ENCODE peak calls at places on chromosomes 5 and 9, in ten cellular contexts. A, P, N, W, R, F, J, I, S and G are unnamed samples.

GRCh38 chr9:108837530-108837929 is 18.3 kb downstream of the ACTL7B start:
- DNase-seq in A (no peak), P (no peak), N (no peak), W (no peak), R (no peak), F (no peak), J (no peak), I (no peak), S (no peak), G (no peak)

GRCh38 chr9:91188719-91189590 is 172.8 kb downstream of the AUH start:
- DNase-seq in A (no peak), P (peak), N (no peak), W (no peak), R (no peak), F (no peak), J (peak), I (no peak), S (no peak), G (peak)

GRCh38 chr5:67552773-67553172 is 356.2 kb upstream of the CD180 start:
- DNase-seq in A (no peak), P (no peak), N (no peak), W (no peak), R (no peak), F (no peak), J (no peak), I (no peak), S (no peak), G (no peak)

GRCh38 chr9:112050544-112051475 is 124.3 kb downstream of the SUSD1 start:
- DNase-seq in A (no peak), P (no peak), N (peak), W (peak), R (peak), F (no peak), J (no peak), I (peak), S (no peak), G (no peak)

GRCh38 chr5:140319833-140320232 is 16.9 kb upstream of the PFDN1 start:
- DNase-seq in A (no peak), P (no peak), N (no peak), W (no peak), R (no peak), F (no peak), J (no peak), I (no peak), S (no peak), G (peak)

GRCh38 chr9:88660611-88661010 is 125.6 kb downstream of the NXNL2 start:
- DNase-seq in A (no peak), P (no peak), N (no peak), W (no peak), R (no peak), F (no peak), J (no peak), I (peak), S (peak), G (no peak)

GRCh38 chr5:103502651-103503050 is 59.9 kb downstream of the NUDT12 start:
- DNase-seq in A (no peak), P (no peak), N (no peak), W (no peak), R (no peak), F (no peak), J (no peak), I (no peak), S (no peak), G (no peak)

GRCh38 chr9:88583901-88584596 is 49.1 kb downstream of the NXNL2 start:
- DNase-seq in A (no peak), P (no peak), N (no peak), W (peak), R (peak), F (no peak), J (no peak), I (no peak), S (no peak), G (peak)

GRCh38 chr5:71666321-71666720 is 52.8 kb upstream of the CARTPT start:
- DNase-seq in A (no peak), P (no peak), N (no peak), W (no peak), R (no peak), F (no peak), J (no peak), I (no peak), S (no peak), G (no peak)

GRCh38 chr5:132753135-132753987 is 6.1 kb downstream of the CCNI2 start:
- DNase-seq in A (no peak), P (no peak), N (no peak), W (no peak), R (no peak), F (peak), J (peak), I (peak), S (peak), G (no peak)

GRCh38 chr9:18463991-18464390 is 10.0 kb upstream of the ADAMTSL1 start:
- DNase-seq in A (no peak), P (no peak), N (no peak), W (no peak), R (no peak), F (no peak), J (no peak), I (no peak), S (no peak), G (no peak)

GRCh38 chr5:11494340-11494739 is 409.9 kb downstream of the CTNND2 start:
- DNase-seq in A (no peak), P (no peak), N (no peak), W (peak), R (no peak), F (no peak), J (no peak), I (no peak), S (no peak), G (no peak)

GRCh38 chr5:40391642-40392041 is 288.1 kb upstream of the PTGER4 start:
- DNase-seq in A (no peak), P (no peak), N (no peak), W (no peak), R (no peak), F (no peak), J (no peak), I (no peak), S (no peak), G (no peak)

GRCh38 chr5:16456103-16456832 is 9.3 kb downstream of the ZNF622 start:
- DNase-seq in A (no peak), P (no peak), N (peak), W (peak), R (peak), F (no peak), J (no peak), I (peak), S (peak), G (no peak)

GRCh38 chr5:31408814-31409213 is 123.1 kb downstream of the DROSHA start:
- DNase-seq in A (no peak), P (no peak), N (no peak), W (peak), R (peak), F (no peak), J (no peak), I (no peak), S (no peak), G (no peak)

GRCh38 chr5:16666861-16667481 is 50.2 kb upstream of the RETREG1 start:
- DNase-seq in A (no peak), P (no peak), N (no peak), W (peak), R (no peak), F (peak), J (peak), I (no peak), S (no peak), G (no peak)

GRCh38 chr5:17216974-17217325 is 481 bp upstream of the BASP1 start:
- DNase-seq in A (no peak), P (peak), N (no peak), W (peak), R (no peak), F (peak), J (peak), I (peak), S (no peak), G (peak)

GRCh38 chr9:135887585-135888050 is 19.7 kb downstream of the CAMSAP1 start:
- DNase-seq in A (no peak), P (no peak), N (no peak), W (no peak), R (no peak), F (no peak), J (no peak), I (no peak), S (no peak), G (no peak)

GRCh38 chr5:105952875-105953274 is 1717.9 kb downstream of the EFNA5 start:
- DNase-seq in A (no peak), P (no peak), N (no peak), W (no peak), R (no peak), F (no peak), J (no peak), I (no peak), S (no peak), G (no peak)

GRCh38 chr5:28748446-28748845 is 1710.1 kb upstream of the CDH9 start:
- DNase-seq in A (no peak), P (no peak), N (no peak), W (peak), R (no peak), F (no peak), J (no peak), I (no peak), S (no peak), G (no peak)

GRCh38 chr5:150469718-150470470 is 20.4 kb upstream of the RPS14 start:
- DNase-seq in A (no peak), P (no peak), N (no peak), W (peak), R (peak), F (no peak), J (no peak), I (peak), S (no peak), G (no peak)

GRCh38 chr5:121090822-121091221 is 626.7 kb downstream of the PRR16 start:
- DNase-seq in A (no peak), P (no peak), N (no peak), W (no peak), R (no peak), F (no peak), J (no peak), I (no peak), S (no peak), G (no peak)

GRCh38 chr5:68587181-68587580 is 371.6 kb downstream of the PIK3R1 start:
- DNase-seq in A (no peak), P (no peak), N (no peak), W (no peak), R (peak), F (no peak), J (no peak), I (no peak), S (no peak), G (no peak)

GRCh38 chr9:74458832-74459231 is 38.3 kb upstream of the RORB start:
- DNase-seq in A (no peak), P (no peak), N (no peak), W (no peak), R (no peak), F (no peak), J (no peak), I (no peak), S (no peak), G (no peak)

GRCh38 chr9:21837501-21837900 is 35.1 kb downstream of the MTAP start:
- DNase-seq in A (no peak), P (no peak), N (no peak), W (no peak), R (no peak), F (no peak), J (no peak), I (no peak), S (no peak), G (no peak)

GRCh38 chr5:67147768-67148167 is 48.8 kb downstream of the CD180 start:
- DNase-seq in A (no peak), P (no peak), N (no peak), W (peak), R (no peak), F (no peak), J (no peak), I (no peak), S (no peak), G (no peak)

GRCh38 chr5:159099049-159099760 is 511 bp downstream of the EBF1 start:
- DNase-seq in A (no peak), P (no peak), N (peak), W (peak), R (no peak), F (no peak), J (peak), I (peak), S (peak), G (no peak)

GRCh38 chr9:69867081-69867814 is 46.6 kb downstream of the CFAP95 start:
- DNase-seq in A (no peak), P (no peak), N (no peak), W (peak), R (no peak), F (no peak), J (no peak), I (no peak), S (no peak), G (no peak)

GRCh38 chr9:16352791-16353401 is 517.6 kb downstream of the BNC2 start:
- DNase-seq in A (no peak), P (no peak), N (no peak), W (no peak), R (no peak), F (no peak), J (no peak), I (no peak), S (no peak), G (no peak)

GRCh38 chr5:99900302-99900811 is 634.8 kb upstream of the FAM174A start:
- DNase-seq in A (no peak), P (no peak), N (no peak), W (peak), R (no peak), F (no peak), J (no peak), I (peak), S (no peak), G (no peak)

GRCh38 chr5:654071-654778 is 38.9 kb downstream of the TPPP start:
- DNase-seq in A (no peak), P (no peak), N (no peak), W (no peak), R (no peak), F (no peak), J (no peak), I (no peak), S (no peak), G (no peak)

DNA sequence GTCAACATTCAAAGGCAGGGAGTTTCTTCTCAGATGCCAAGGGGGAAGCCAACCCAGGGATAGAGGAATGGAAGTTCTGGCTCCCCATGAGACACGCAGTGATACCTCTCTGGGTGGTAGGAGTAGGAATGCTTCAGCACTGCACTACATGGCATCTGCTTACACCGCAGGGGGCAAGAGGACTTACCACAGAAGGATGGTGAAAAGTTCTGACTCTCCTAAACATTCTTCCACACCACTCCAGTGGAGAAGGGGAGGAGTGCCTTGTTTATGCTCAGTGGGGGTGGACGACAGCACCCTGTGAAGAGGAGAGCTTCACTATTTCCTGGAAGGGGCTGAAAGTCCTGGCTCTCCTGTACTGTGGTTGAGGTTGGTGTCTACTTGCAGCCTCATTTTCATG is 1011.3 kb upstream of the WWC1 start:
- DNase-seq in A (no peak), P (no peak), N (no peak), W (no peak), R (no peak), F (no peak), J (no peak), I (no peak), S (no peak), G (no peak)
- TF ChIP-seq CTCF in A (no peak), P (no peak), N (no peak), W (no peak), R (no peak), F (no peak), J (no peak), I (no peak), S (no peak), G (no peak)

GRCh38 chr5:94575196-94575595 is 43.2 kb downstream of the KIAA0825 start:
- DNase-seq in A (no peak), P (no peak), N (no peak), W (no peak), R (no peak), F (no peak), J (no peak), I (no peak), S (no peak), G (no peak)
- H3K4me3 ChIP-seq in A (no peak), P (no peak), N (no peak), W (no peak), R (no peak), F (no peak), J (no peak), I (no peak), S (no peak), G (no peak)

DNA sequence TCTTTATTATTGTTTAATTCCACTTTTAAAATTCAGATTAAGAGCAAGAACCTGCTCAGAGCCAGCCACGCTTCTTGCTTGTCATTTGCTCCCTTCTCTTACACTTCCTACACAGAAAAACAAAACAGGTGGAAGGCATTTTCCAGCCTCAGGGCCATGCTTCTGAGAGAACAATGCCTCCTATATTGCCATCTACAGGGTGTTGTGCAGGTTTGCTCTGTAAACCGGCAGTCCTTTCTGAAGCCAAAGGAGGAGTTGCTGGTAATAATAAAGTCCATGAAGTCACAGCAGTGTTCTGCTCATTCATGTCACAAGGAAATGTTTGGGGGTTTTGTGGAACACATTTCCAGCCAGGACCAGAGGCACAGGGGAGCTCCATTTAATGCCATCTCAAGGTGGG is 16.1 kb upstream of the PRLR start:
- DNase-seq in A (no peak), P (no peak), N (no peak), W (no peak), R (no peak), F (no peak), J (no peak), I (no peak), S (no peak), G (no peak)
- TF ChIP-seq CTCF in A (no peak), P (no peak), N (no peak), W (no peak), R (no peak), F (no peak), J (peak), I (no peak), S (no peak), G (no peak)

GRCh38 chr5:95734916-95735315 is 3.8 kb downstream of the RHOBTB3 start:
- DNase-seq in A (no peak), P (no peak), N (no peak), W (peak), R (no peak), F (no peak), J (no peak), I (no peak), S (no peak), G (no peak)
- H3K4me3 ChIP-seq in A (peak), P (no peak), N (peak), W (peak), R (peak), F (peak), J (no peak), I (no peak), S (no peak), G (peak)

GRCh38 chr5:172939561-172939960 is 19.7 kb upstream of the RPL26L1 start:
- DNase-seq in A (no peak), P (no peak), N (peak), W (no peak), R (no peak), F (peak), J (peak), I (no peak), S (no peak), G (no peak)

GRCh38 chr5:172940242-172941066 is 18.8 kb upstream of the RPL26L1 start:
- DNase-seq in A (no peak), P (no peak), N (no peak), W (no peak), R (no peak), F (no peak), J (peak), I (no peak), S (no peak), G (no peak)

GRCh38 chr5:172941067-172941516 is 18.1 kb upstream of the RPL26L1 start:
- DNase-seq in A (no peak), P (no peak), N (no peak), W (no peak), R (no peak), F (no peak), J (peak), I (no peak), S (no peak), G (no peak)

GRCh38 chr5:172936441-172936840 is 22.8 kb upstream of the RPL26L1 start:
- DNase-seq in A (no peak), P (no peak), N (no peak), W (no peak), R (no peak), F (no peak), J (peak), I (no peak), S (no peak), G (no peak)

DNA sequence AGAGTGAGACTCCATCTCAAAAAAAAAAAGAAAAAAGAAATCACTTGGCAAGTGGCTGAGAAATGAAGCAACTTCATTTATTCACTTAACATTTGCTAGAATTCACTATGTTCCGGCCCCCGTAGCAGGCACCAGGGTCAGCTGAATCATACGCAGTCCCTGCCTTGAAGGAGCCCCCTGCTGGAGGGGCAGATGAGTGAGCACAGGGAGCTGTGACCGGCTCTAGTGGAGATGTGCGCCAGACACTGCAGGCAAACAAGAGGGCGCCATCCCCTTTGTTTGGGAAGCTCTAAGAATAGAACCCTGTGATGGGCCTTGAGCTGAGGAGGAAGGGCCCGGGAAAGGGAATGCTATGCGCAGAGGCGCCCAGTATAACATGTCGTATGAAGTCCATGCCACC is 20.2 kb upstream of the RPL26L1 start:
- DNase-seq in A (no peak), P (no peak), N (no peak), W (no peak), R (no peak), F (no peak), J (peak), I (peak), S (no peak), G (no peak)
- TF ChIP-seq CTCF in A (no peak), P (no peak), N (peak), W (peak), R (peak), F (peak), J (no peak), I (peak), S (peak), G (peak)

DNA sequence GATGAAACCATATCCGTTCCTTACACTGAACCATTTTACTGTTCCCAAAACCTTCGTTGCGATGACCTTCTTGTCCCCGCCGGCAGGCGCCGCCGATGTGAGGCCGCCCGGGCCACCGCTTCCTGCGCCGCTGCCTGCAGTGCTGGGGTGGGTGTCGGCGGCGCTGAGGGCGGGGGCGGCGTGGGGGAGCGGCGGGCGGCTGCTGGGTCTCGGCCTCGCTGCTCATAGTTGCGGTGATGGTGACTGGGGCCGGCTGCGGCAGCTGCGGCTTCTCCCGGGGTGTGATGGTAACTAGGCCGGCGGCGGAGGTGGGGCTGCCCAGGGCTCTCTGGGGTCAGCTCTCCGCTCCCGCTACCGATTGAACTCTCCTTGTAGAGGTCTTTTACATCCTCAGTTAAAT is 14.1 kb upstream of the OR2S2 start:
- DNase-seq in A (no peak), P (no peak), N (no peak), W (no peak), R (no peak), F (no peak), J (no peak), I (no peak), S (no peak), G (no peak)
- H3K4me3 ChIP-seq in A (no peak), P (no peak), N (peak), W (no peak), R (no peak), F (peak), J (no peak), I (no peak), S (no peak), G (no peak)

GRCh38 chr9:35071814-35072460 is 488 bp downstream of the VCP start:
- DNase-seq in A (peak), P (peak), N (peak), W (peak), R (no peak), F (peak), J (peak), I (peak), S (peak), G (peak)
- TF ChIP-seq CTCF in A (peak), P (peak), N (peak), W (peak), R (peak), F (peak), J (no peak), I (peak), S (no peak), G (peak)